ENCODE peak calls at places on chromosomes 16 and 17, in eight cellular contexts. J is H1; X is CD8-positive, alpha-beta T cell; L is Peyer's patch; I is cerebellar nuclear complex; N is stimulated activated effector memory CD8-positive, alpha-beta T cell treated with anti-CD3 and anti-CD28 coated beads, Interleukin-12 subunit alpha, Interleukin-12 subunit beta, amount 100 ng/mL, for 72 hours; Q is lung microvascular endothelial cell; D is activated naive CD8-positive, alpha-beta T cell treated with anti-CD3 and anti-CD28 coated beads for 36 hours. T is an unnamed sample.

GRCh38 chr17:17837966-17838962 is 1.5 kb upstream of the SREBF1 start:
- DNase-seq in J (no peak), X (no peak), L (no peak), I (no peak), N (no peak), Q (peak), D (no peak), T (no peak)

GRCh38 chr17:12118617-12119016 is 97.9 kb downstream of the MAP2K4 start:
- DNase-seq in J (no peak), X (no peak), L (no peak), I (no peak), N (no peak), Q (no peak), D (no peak), T (no peak)

GRCh38 chr17:14306602-14307001 is 5.7 kb downstream of the HS3ST3B1 start:
- DNase-seq in J (no peak), X (no peak), L (no peak), I (no peak), N (no peak), Q (no peak), D (no peak), T (no peak)

GRCh38 chr16:89360760-89361435 is 129.5 kb downstream of the ANKRD11 start:
- DNase-seq in J (no peak), X (peak), L (peak), I (no peak), N (peak), Q (no peak), D (peak), T (no peak)

GRCh38 chr17:3747805-3748204 is 24.1 kb downstream of the HASPIN start:
- DNase-seq in J (no peak), X (no peak), L (no peak), I (no peak), N (no peak), Q (no peak), D (no peak), T (no peak)

GRCh38 chr17:40559016-40559853 is 6.0 kb downstream of the CCR7 start:
- DNase-seq in J (no peak), X (no peak), L (peak), I (no peak), N (no peak), Q (no peak), D (no peak), T (no peak)

GRCh38 chr17:35051579-35052239 is 11.8 kb downstream of the RFFL start:
- DNase-seq in J (no peak), X (no peak), L (no peak), I (no peak), N (no peak), Q (no peak), D (no peak), T (no peak)

GRCh38 chr16:72848759-72849664 is 198.9 kb downstream of the ZFHX3 start:
- DNase-seq in J (no peak), X (no peak), L (peak), I (no peak), N (no peak), Q (peak), D (no peak), T (no peak)

GRCh38 chr17:43665038-43665386 is 3.3 kb upstream of the MEOX1 start:
- DNase-seq in J (no peak), X (no peak), L (no peak), I (no peak), N (no peak), Q (no peak), D (no peak), T (no peak)

GRCh38 chr17:35373532-35373983 is at the start of gene SLFN11:
- DNase-seq in J (no peak), X (peak), L (peak), I (no peak), N (peak), Q (peak), D (peak), T (peak)

GRCh38 chr17:76672892-76673291 is 29.3 kb upstream of the ST6GALNAC1 start:
- DNase-seq in J (no peak), X (no peak), L (no peak), I (no peak), N (no peak), Q (no peak), D (no peak), T (no peak)

GRCh38 chr16:85252461-85252860 is 140.2 kb upstream of the CIBAR2 start:
- DNase-seq in J (no peak), X (no peak), L (no peak), I (no peak), N (no peak), Q (no peak), D (peak), T (no peak)

GRCh38 chr16:23496826-23497542 is 13.3 kb downstream of the GGA2 start:
- DNase-seq in J (no peak), X (no peak), L (no peak), I (no peak), N (no peak), Q (peak), D (no peak), T (no peak)

GRCh38 chr17:1124896-1125774 is 54.6 kb downstream of the ABR start:
- DNase-seq in J (no peak), X (no peak), L (no peak), I (no peak), N (no peak), Q (no peak), D (no peak), T (no peak)

GRCh38 chr17:76969598-76970172 is 101.5 kb downstream of the MGAT5B start:
- DNase-seq in J (no peak), X (no peak), L (no peak), I (no peak), N (no peak), Q (peak), D (no peak), T (no peak)

GRCh38 chr17:60089097-60089844 is 10.6 kb upstream of the HEATR6 start:
- DNase-seq in J (no peak), X (no peak), L (peak), I (no peak), N (no peak), Q (no peak), D (no peak), T (no peak)

GRCh38 chr17:82489117-82489516 is 30.4 kb upstream of the FOXK2 start:
- DNase-seq in J (no peak), X (no peak), L (no peak), I (no peak), N (no peak), Q (no peak), D (no peak), T (peak)

GRCh38 chr16:87702325-87702811 is 63.4 kb downstream of the KLHDC4 start:
- DNase-seq in J (no peak), X (peak), L (peak), I (no peak), N (peak), Q (peak), D (peak), T (no peak)

GRCh38 chr16:71441348-71441781 is 489 bp downstream of the TLE7 start:
- DNase-seq in J (no peak), X (no peak), L (no peak), I (no peak), N (peak), Q (no peak), D (peak), T (no peak)